ENCODE peak calls at places on chromosomes 7 and 10, in nine cellular contexts. One of them, this sample, is unnamed.

GRCh38 chr7:1883031-1883761 is 213.1 kb downstream of the ELFN1 start:
- DNase-seq in hepatocyte: no peak
- DNase-seq in ovary: no peak
- DNase-seq in psoas muscle: no peak
- DNase-seq in A549: peak
- DNase-seq in cardiac muscle cell: peak
- DNase-seq in OCI-LY7: no peak
- DNase-seq in kidney: peak
- DNase-seq in upper lobe of left lung: peak
- DNase-seq in this sample: peak

GRCh38 chr7:90693939-90694338 is 97.8 kb downstream of the CDK14 start:
- DNase-seq in hepatocyte: no peak
- DNase-seq in ovary: no peak
- DNase-seq in psoas muscle: no peak
- DNase-seq in A549: no peak
- DNase-seq in cardiac muscle cell: no peak
- DNase-seq in OCI-LY7: no peak
- DNase-seq in kidney: no peak
- DNase-seq in upper lobe of left lung: no peak
- DNase-seq in this sample: no peak

GRCh38 chr10:7340179-7340874 is 70.5 kb downstream of the SFMBT2 start:
- DNase-seq in hepatocyte: no peak
- DNase-seq in ovary: no peak
- DNase-seq in psoas muscle: no peak
- DNase-seq in A549: no peak
- DNase-seq in cardiac muscle cell: no peak
- DNase-seq in OCI-LY7: no peak
- DNase-seq in kidney: no peak
- DNase-seq in upper lobe of left lung: no peak
- DNase-seq in this sample: no peak

GRCh38 chr7:139426258-139427028 is 57.0 kb downstream of the KLRG2 start:
- DNase-seq in hepatocyte: no peak
- DNase-seq in ovary: no peak
- DNase-seq in psoas muscle: no peak
- DNase-seq in A549: no peak
- DNase-seq in cardiac muscle cell: no peak
- DNase-seq in OCI-LY7: no peak
- DNase-seq in kidney: no peak
- DNase-seq in upper lobe of left lung: no peak
- DNase-seq in this sample: no peak

GRCh38 chr7:41107330-41107937 is 595.5 kb downstream of the INHBA start:
- DNase-seq in hepatocyte: peak
- DNase-seq in ovary: peak
- DNase-seq in psoas muscle: no peak
- DNase-seq in A549: peak
- DNase-seq in cardiac muscle cell: no peak
- DNase-seq in OCI-LY7: no peak
- DNase-seq in kidney: peak
- DNase-seq in upper lobe of left lung: peak
- DNase-seq in this sample: peak

GRCh38 chr10:14253711-14254110 is 77.0 kb downstream of the FRMD4A start:
- DNase-seq in hepatocyte: no peak
- DNase-seq in ovary: no peak
- DNase-seq in psoas muscle: no peak
- DNase-seq in A549: no peak
- DNase-seq in cardiac muscle cell: peak
- DNase-seq in OCI-LY7: no peak
- DNase-seq in kidney: no peak
- DNase-seq in upper lobe of left lung: no peak
- DNase-seq in this sample: no peak

GRCh38 chr10:124632064-124632531 is 112.1 kb downstream of the FAM53B start:
- DNase-seq in hepatocyte: no peak
- DNase-seq in ovary: peak
- DNase-seq in psoas muscle: peak
- DNase-seq in A549: no peak
- DNase-seq in cardiac muscle cell: peak
- DNase-seq in OCI-LY7: no peak
- DNase-seq in kidney: no peak
- DNase-seq in upper lobe of left lung: peak
- DNase-seq in this sample: no peak

GRCh38 chr10:843703-844102 is 87.8 kb downstream of the LARP4B start:
- DNase-seq in hepatocyte: no peak
- DNase-seq in ovary: no peak
- DNase-seq in psoas muscle: no peak
- DNase-seq in A549: no peak
- DNase-seq in cardiac muscle cell: no peak
- DNase-seq in OCI-LY7: no peak
- DNase-seq in kidney: no peak
- DNase-seq in upper lobe of left lung: no peak
- DNase-seq in this sample: no peak

GRCh38 chr10:32104622-32105509 is 48.6 kb upstream of the KIF5B start:
- DNase-seq in hepatocyte: no peak
- DNase-seq in ovary: no peak
- DNase-seq in psoas muscle: no peak
- DNase-seq in A549: no peak
- DNase-seq in cardiac muscle cell: peak
- DNase-seq in OCI-LY7: no peak
- DNase-seq in kidney: no peak
- DNase-seq in upper lobe of left lung: no peak
- DNase-seq in this sample: peak

GRCh38 chr10:97003804-97004201 is 171.7 kb downstream of the LCOR start:
- DNase-seq in hepatocyte: no peak
- DNase-seq in ovary: no peak
- DNase-seq in psoas muscle: no peak
- DNase-seq in A549: no peak
- DNase-seq in cardiac muscle cell: no peak
- DNase-seq in OCI-LY7: no peak
- DNase-seq in kidney: peak
- DNase-seq in upper lobe of left lung: peak
- DNase-seq in this sample: no peak

GRCh38 chr7:144130730-144131129 is 7.8 kb downstream of the OR2A14 start:
- DNase-seq in hepatocyte: no peak
- DNase-seq in ovary: no peak
- DNase-seq in psoas muscle: no peak
- DNase-seq in A549: no peak
- DNase-seq in cardiac muscle cell: no peak
- DNase-seq in OCI-LY7: no peak
- DNase-seq in kidney: no peak
- DNase-seq in upper lobe of left lung: no peak
- DNase-seq in this sample: no peak

GRCh38 chr10:114471906-114472873 is 67.9 kb upstream of the AFAP1L2 start:
- DNase-seq in hepatocyte: peak
- DNase-seq in ovary: no peak
- DNase-seq in psoas muscle: no peak
- DNase-seq in A549: no peak
- DNase-seq in cardiac muscle cell: no peak
- DNase-seq in OCI-LY7: no peak
- DNase-seq in kidney: no peak
- DNase-seq in upper lobe of left lung: no peak
- DNase-seq in this sample: no peak

GRCh38 chr7:66920256-66920655 is 769 bp upstream of the TMEM248 start:
- DNase-seq in hepatocyte: no peak
- DNase-seq in ovary: no peak
- DNase-seq in psoas muscle: no peak
- DNase-seq in A549: no peak
- DNase-seq in cardiac muscle cell: no peak
- DNase-seq in OCI-LY7: no peak
- DNase-seq in kidney: no peak
- DNase-seq in upper lobe of left lung: no peak
- DNase-seq in this sample: no peak
- H3K27ac ChIP-seq in hepatocyte: no peak
- H3K27ac ChIP-seq in ovary: peak
- H3K27ac ChIP-seq in psoas muscle: peak
- H3K27ac ChIP-seq in A549: peak
- H3K27ac ChIP-seq in cardiac muscle cell: no peak
- H3K27ac ChIP-seq in OCI-LY7: peak
- H3K27ac ChIP-seq in kidney: no peak
- H3K27ac ChIP-seq in upper lobe of left lung: no peak
- H3K27ac ChIP-seq in this sample: no peak

GRCh38 chr10:105950410-105950809 is 1214.1 kb downstream of the SORCS1 start:
- DNase-seq in hepatocyte: peak
- DNase-seq in ovary: no peak
- DNase-seq in psoas muscle: peak
- DNase-seq in A549: peak
- DNase-seq in cardiac muscle cell: peak
- DNase-seq in OCI-LY7: peak
- DNase-seq in kidney: no peak
- DNase-seq in upper lobe of left lung: no peak
- DNase-seq in this sample: peak
- TF ChIP-seq CTCF in hepatocyte: peak
- TF ChIP-seq CTCF in ovary: no peak
- TF ChIP-seq CTCF in psoas muscle: peak
- TF ChIP-seq CTCF in A549: peak
- TF ChIP-seq CTCF in cardiac muscle cell: peak
- TF ChIP-seq CTCF in OCI-LY7: peak
- TF ChIP-seq CTCF in kidney: peak
- TF ChIP-seq CTCF in upper lobe of left lung: peak
- TF ChIP-seq CTCF in this sample: peak

GRCh38 chr10:122503886-122504285 is 42.5 kb downstream of the HTRA1 start:
- DNase-seq in hepatocyte: no peak
- DNase-seq in ovary: peak
- DNase-seq in psoas muscle: no peak
- DNase-seq in A549: no peak
- DNase-seq in cardiac muscle cell: no peak
- DNase-seq in OCI-LY7: no peak
- DNase-seq in kidney: no peak
- DNase-seq in upper lobe of left lung: no peak
- DNase-seq in this sample: no peak
- H3K27ac ChIP-seq in hepatocyte: no peak
- H3K27ac ChIP-seq in ovary: peak
- H3K27ac ChIP-seq in psoas muscle: no peak
- H3K27ac ChIP-seq in A549: peak
- H3K27ac ChIP-seq in cardiac muscle cell: no peak
- H3K27ac ChIP-seq in OCI-LY7: no peak
- H3K27ac ChIP-seq in kidney: no peak
- H3K27ac ChIP-seq in upper lobe of left lung: peak
- H3K27ac ChIP-seq in this sample: no peak

DNA sequence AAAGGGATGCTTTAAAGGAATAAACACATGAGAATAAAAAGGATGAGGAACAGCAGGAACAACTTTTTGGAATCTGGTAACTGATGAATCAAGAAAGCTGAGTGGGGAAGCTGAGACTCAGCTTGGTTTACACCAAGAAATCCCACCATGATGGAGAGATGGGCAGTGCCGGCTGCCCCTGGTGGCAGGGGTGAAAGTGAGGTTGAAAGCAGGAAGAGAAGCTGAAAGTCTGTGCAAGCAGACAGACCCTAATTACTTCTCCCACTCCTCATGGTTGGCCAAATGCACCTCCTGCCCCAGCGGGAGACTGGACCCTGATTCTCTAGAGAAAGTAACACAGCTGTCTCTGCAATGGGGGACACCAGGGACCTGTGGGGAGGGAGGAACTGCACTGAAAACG is 57.6 kb upstream of the NANOS1 start:
- DNase-seq in hepatocyte: no peak
- DNase-seq in ovary: no peak
- DNase-seq in psoas muscle: no peak
- DNase-seq in A549: no peak
- DNase-seq in cardiac muscle cell: no peak
- DNase-seq in OCI-LY7: no peak
- DNase-seq in kidney: no peak
- DNase-seq in upper lobe of left lung: no peak
- DNase-seq in this sample: no peak
- TF ChIP-seq CTCF in hepatocyte: no peak
- TF ChIP-seq CTCF in ovary: no peak
- TF ChIP-seq CTCF in psoas muscle: no peak
- TF ChIP-seq CTCF in A549: no peak
- TF ChIP-seq CTCF in cardiac muscle cell: no peak
- TF ChIP-seq CTCF in OCI-LY7: peak
- TF ChIP-seq CTCF in kidney: no peak
- TF ChIP-seq CTCF in upper lobe of left lung: no peak
- TF ChIP-seq CTCF in this sample: no peak

DNA sequence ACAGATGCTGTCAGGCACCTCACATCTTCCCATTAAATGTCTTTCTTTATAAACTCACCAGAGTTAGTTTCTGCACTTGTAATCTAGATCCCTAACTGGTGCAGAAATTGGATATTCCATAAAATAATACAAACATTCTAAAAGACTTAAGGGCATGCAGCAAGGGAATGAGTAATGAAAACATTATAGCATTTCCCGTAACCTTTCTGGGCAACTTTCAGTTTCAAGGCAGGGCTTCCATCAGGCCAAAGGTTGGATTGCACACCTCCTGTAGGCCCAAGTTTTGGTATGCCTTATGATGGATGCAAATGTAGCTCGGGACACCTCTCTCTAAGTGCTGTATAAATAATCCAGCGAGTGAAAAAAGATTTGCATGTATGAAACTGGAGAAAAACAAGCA is 129.9 kb upstream of the LYZL2 start:
- DNase-seq in hepatocyte: no peak
- DNase-seq in ovary: no peak
- DNase-seq in psoas muscle: no peak
- DNase-seq in A549: no peak
- DNase-seq in cardiac muscle cell: no peak
- DNase-seq in OCI-LY7: no peak
- DNase-seq in kidney: no peak
- DNase-seq in upper lobe of left lung: no peak
- DNase-seq in this sample: no peak
- H3K27ac ChIP-seq in hepatocyte: no peak
- H3K27ac ChIP-seq in ovary: no peak
- H3K27ac ChIP-seq in psoas muscle: no peak
- H3K27ac ChIP-seq in A549: no peak
- H3K27ac ChIP-seq in cardiac muscle cell: no peak
- H3K27ac ChIP-seq in OCI-LY7: no peak
- H3K27ac ChIP-seq in kidney: no peak
- H3K27ac ChIP-seq in upper lobe of left lung: no peak
- H3K27ac ChIP-seq in this sample: no peak

DNA sequence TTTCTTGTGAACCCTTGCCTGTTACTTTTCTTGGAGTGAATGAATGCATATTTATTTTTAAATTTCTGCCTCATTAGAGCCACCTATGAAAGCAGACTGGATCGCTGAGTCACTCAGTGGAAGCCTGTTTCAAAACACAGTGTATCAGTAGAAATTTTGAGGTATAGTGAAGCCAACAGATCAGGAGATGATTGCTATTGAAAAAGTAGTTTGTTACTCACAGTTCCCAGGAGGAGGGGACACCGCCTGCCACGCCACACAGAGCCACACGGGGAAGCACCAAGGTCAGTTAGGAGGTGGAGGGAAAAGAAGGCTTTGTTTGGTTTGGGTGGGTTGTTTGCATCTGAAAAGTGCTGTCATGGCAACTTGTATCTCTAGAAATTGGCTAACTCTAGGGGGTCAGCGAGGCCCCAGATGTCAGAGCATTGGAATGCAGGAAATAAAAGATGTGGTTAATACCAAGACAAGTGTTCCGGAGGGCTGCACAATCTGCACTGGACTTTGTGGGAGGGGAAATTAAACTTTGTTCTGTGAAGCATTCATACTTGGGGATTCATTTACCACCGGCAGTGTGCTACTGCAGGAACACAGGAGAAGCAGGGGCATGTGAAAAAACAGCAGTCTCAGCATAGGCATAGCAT is 106.4 kb upstream of the SDK1 start:
- DNase-seq in hepatocyte: peak
- DNase-seq in ovary: peak
- DNase-seq in psoas muscle: no peak
- DNase-seq in A549: peak
- DNase-seq in cardiac muscle cell: peak
- DNase-seq in OCI-LY7: no peak
- DNase-seq in kidney: peak
- DNase-seq in upper lobe of left lung: peak
- DNase-seq in this sample: peak
- TF ChIP-seq CTCF in hepatocyte: no peak
- TF ChIP-seq CTCF in ovary: no peak
- TF ChIP-seq CTCF in psoas muscle: no peak
- TF ChIP-seq CTCF in A549: no peak
- TF ChIP-seq CTCF in cardiac muscle cell: peak
- TF ChIP-seq CTCF in OCI-LY7: no peak
- TF ChIP-seq CTCF in kidney: peak
- TF ChIP-seq CTCF in upper lobe of left lung: no peak
- TF ChIP-seq CTCF in this sample: peak

GRCh38 chr7:99141334-99141733 is 2.6 kb downstream of the SMURF1 start:
- DNase-seq in hepatocyte: no peak
- DNase-seq in ovary: no peak
- DNase-seq in psoas muscle: no peak
- DNase-seq in A549: no peak
- DNase-seq in cardiac muscle cell: no peak
- DNase-seq in OCI-LY7: no peak
- DNase-seq in kidney: no peak
- DNase-seq in upper lobe of left lung: no peak
- DNase-seq in this sample: no peak
- H3K27ac ChIP-seq in hepatocyte: peak
- H3K27ac ChIP-seq in ovary: peak
- H3K27ac ChIP-seq in psoas muscle: peak
- H3K27ac ChIP-seq in A549: peak
- H3K27ac ChIP-seq in cardiac muscle cell: peak
- H3K27ac ChIP-seq in OCI-LY7: no peak
- H3K27ac ChIP-seq in kidney: no peak
- H3K27ac ChIP-seq in upper lobe of left lung: peak
- H3K27ac ChIP-seq in this sample: peak